ENCODE peak calls at places on chromosomes 11 and 22, in five cellular contexts. One of them, this sample, is unnamed.
A peak's percentile ranks its signal among the peaks of the same experiment; 100 is the strongest.

GRCh38 chr11:9530020-9530628 is 43.3 kb upstream of the WEE1 start:
- DNase-seq in IMR-90: no peak
- DNase-seq in HFFc6: no peak
- DNase-seq in CD8-positive, alpha-beta T cell: no peak
- DNase-seq in cardiac fibroblast: no peak
- DNase-seq in this sample: no peak

GRCh38 chr11:4063348-4063747 is 31.3 kb upstream of the RRM1 start:
- DNase-seq in IMR-90: peak; percentile 38
- DNase-seq in cardiac fibroblast: peak; percentile 22
- DNase-seq in HFFc6: peak; percentile 52
- DNase-seq in CD8-positive, alpha-beta T cell: no peak
- DNase-seq in this sample: peak; percentile 32

GRCh38 chr22:26318975-26319374 is 110.1 kb upstream of the ASPHD2 start:
- DNase-seq in HFFc6: peak; percentile 68
- DNase-seq in cardiac fibroblast: peak; percentile 21
- DNase-seq in IMR-90: no peak
- DNase-seq in CD8-positive, alpha-beta T cell: no peak
- DNase-seq in this sample: no peak

GRCh38 chr11:78801161-78801884 is 226.7 kb upstream of the NARS2 start:
- DNase-seq in IMR-90: peak; percentile 98
- DNase-seq in HFFc6: peak; percentile 95
- DNase-seq in CD8-positive, alpha-beta T cell: no peak
- DNase-seq in cardiac fibroblast: peak; percentile 96
- DNase-seq in this sample: peak; percentile 83

GRCh38 chr11:76550781-76551180 is 106.0 kb downstream of the EMSY start:
- DNase-seq in HFFc6: no peak
- DNase-seq in IMR-90: no peak
- DNase-seq in cardiac fibroblast: peak; percentile 50
- DNase-seq in CD8-positive, alpha-beta T cell: no peak
- DNase-seq in this sample: no peak

GRCh38 chr22:35868938-35869337 is 151.3 kb downstream of the APOL5 start:
- DNase-seq in IMR-90: peak; percentile 8
- DNase-seq in HFFc6: peak; percentile 4
- DNase-seq in CD8-positive, alpha-beta T cell: no peak
- DNase-seq in cardiac fibroblast: peak; percentile 26
- DNase-seq in this sample: no peak

GRCh38 chr11:44445500-44446340 is 119.7 kb upstream of the CD82 start:
- DNase-seq in CD8-positive, alpha-beta T cell: no peak
- DNase-seq in HFFc6: no peak
- DNase-seq in IMR-90: no peak
- DNase-seq in cardiac fibroblast: no peak
- DNase-seq in this sample: no peak

GRCh38 chr22:29270475-29271271 is 2.6 kb downstream of the EWSR1 start:
- DNase-seq in IMR-90: peak; percentile 58
- DNase-seq in cardiac fibroblast: peak; percentile 39
- DNase-seq in CD8-positive, alpha-beta T cell: no peak
- DNase-seq in HFFc6: peak; percentile 68
- DNase-seq in this sample: peak; percentile 72

GRCh38 chr11:107988397-107989158 is 20.1 kb upstream of the CUL5 start:
- DNase-seq in cardiac fibroblast: no peak
- DNase-seq in CD8-positive, alpha-beta T cell: no peak
- DNase-seq in IMR-90: no peak
- DNase-seq in HFFc6: no peak
- DNase-seq in this sample: no peak

GRCh38 chr11:130166457-130166784 is 6.8 kb downstream of the ST14 start:
- DNase-seq in HFFc6: peak; percentile 91
- DNase-seq in cardiac fibroblast: peak; percentile 96
- DNase-seq in CD8-positive, alpha-beta T cell: no peak
- DNase-seq in IMR-90: peak; percentile 99
- DNase-seq in this sample: peak; percentile 91

GRCh38 chr11:103940542-103940941 is 95.9 kb upstream of the DDI1 start:
- DNase-seq in HFFc6: peak; percentile 45
- DNase-seq in IMR-90: peak; percentile 65
- DNase-seq in CD8-positive, alpha-beta T cell: no peak
- DNase-seq in cardiac fibroblast: no peak
- DNase-seq in this sample: peak; percentile 41

GRCh38 chr11:65468874-65469333 is 29.9 kb upstream of the MALAT1 start:
- DNase-seq in cardiac fibroblast: peak; percentile 54
- DNase-seq in IMR-90: no peak
- DNase-seq in CD8-positive, alpha-beta T cell: no peak
- DNase-seq in HFFc6: no peak
- DNase-seq in this sample: peak; percentile 54

GRCh38 chr22:39478461-39478860 is 21.6 kb downstream of the MGAT3 start:
- DNase-seq in HFFc6: no peak
- DNase-seq in CD8-positive, alpha-beta T cell: no peak
- DNase-seq in IMR-90: peak; percentile 6
- DNase-seq in cardiac fibroblast: peak; percentile 15
- DNase-seq in this sample: no peak

GRCh38 chr11:56855217-56855616 is 106.7 kb upstream of the OR9G4 start:
- DNase-seq in HFFc6: no peak
- DNase-seq in IMR-90: no peak
- DNase-seq in CD8-positive, alpha-beta T cell: no peak
- DNase-seq in cardiac fibroblast: no peak
- DNase-seq in this sample: no peak

GRCh38 chr11:9914064-9914463 is 250.2 kb downstream of the SWAP70 start:
- DNase-seq in cardiac fibroblast: no peak
- DNase-seq in IMR-90: no peak
- DNase-seq in CD8-positive, alpha-beta T cell: no peak
- DNase-seq in HFFc6: no peak
- DNase-seq in this sample: peak; percentile 12

GRCh38 chr11:126477526-126478275 is 122.2 kb downstream of the ST3GAL4 start:
- DNase-seq in cardiac fibroblast: no peak
- DNase-seq in IMR-90: no peak
- DNase-seq in CD8-positive, alpha-beta T cell: no peak
- DNase-seq in HFFc6: no peak
- DNase-seq in this sample: no peak

GRCh38 chr11:27216268-27217149 is 146.5 kb downstream of the CCDC34 start:
- DNase-seq in HFFc6: no peak
- DNase-seq in IMR-90: peak; percentile 75
- DNase-seq in CD8-positive, alpha-beta T cell: no peak
- DNase-seq in cardiac fibroblast: peak; percentile 32
- DNase-seq in this sample: peak; percentile 65

GRCh38 chr11:28767574-28767973 is 659.4 kb downstream of the METTL15 start:
- DNase-seq in cardiac fibroblast: peak; percentile 60
- DNase-seq in IMR-90: peak; percentile 59
- DNase-seq in CD8-positive, alpha-beta T cell: no peak
- DNase-seq in HFFc6: peak; percentile 33
- DNase-seq in this sample: no peak

GRCh38 chr22:23263651-23264555 is 83.6 kb downstream of the BCR start:
- DNase-seq in IMR-90: no peak
- DNase-seq in HFFc6: peak; percentile 18
- DNase-seq in cardiac fibroblast: no peak
- DNase-seq in CD8-positive, alpha-beta T cell: peak; percentile 30
- DNase-seq in this sample: no peak

GRCh38 chr11:62925308-62925707 is 4.1 kb upstream of the CHRM1 start:
- DNase-seq in HFFc6: no peak
- DNase-seq in CD8-positive, alpha-beta T cell: no peak
- DNase-seq in IMR-90: no peak
- DNase-seq in cardiac fibroblast: no peak
- DNase-seq in this sample: no peak

GRCh38 chr11:75823415-75823814 is 8.4 kb downstream of the UVRAG start:
- DNase-seq in IMR-90: no peak
- DNase-seq in cardiac fibroblast: no peak
- DNase-seq in CD8-positive, alpha-beta T cell: no peak
- DNase-seq in HFFc6: no peak
- DNase-seq in this sample: no peak

GRCh38 chr11:7204778-7205177 is 46.9 kb upstream of the SYT9 start:
- DNase-seq in CD8-positive, alpha-beta T cell: no peak
- DNase-seq in HFFc6: no peak
- DNase-seq in IMR-90: no peak
- DNase-seq in cardiac fibroblast: peak; percentile 81
- DNase-seq in this sample: no peak

GRCh38 chr22:25970348-25970995 is 198.8 kb upstream of the SEZ6L start:
- DNase-seq in IMR-90: no peak
- DNase-seq in cardiac fibroblast: no peak
- DNase-seq in HFFc6: no peak
- DNase-seq in CD8-positive, alpha-beta T cell: no peak
- DNase-seq in this sample: no peak

GRCh38 chr11:86183694-86184093 is 60.9 kb upstream of the EED start:
- DNase-seq in IMR-90: peak; percentile 76
- DNase-seq in HFFc6: peak; percentile 30
- DNase-seq in CD8-positive, alpha-beta T cell: no peak
- DNase-seq in cardiac fibroblast: peak; percentile 69
- DNase-seq in this sample: no peak

GRCh38 chr11:116384407-116384806 is 388.4 kb downstream of the BUD13 start:
- DNase-seq in cardiac fibroblast: no peak
- DNase-seq in CD8-positive, alpha-beta T cell: no peak
- DNase-seq in IMR-90: no peak
- DNase-seq in HFFc6: no peak
- DNase-seq in this sample: no peak

DNA sequence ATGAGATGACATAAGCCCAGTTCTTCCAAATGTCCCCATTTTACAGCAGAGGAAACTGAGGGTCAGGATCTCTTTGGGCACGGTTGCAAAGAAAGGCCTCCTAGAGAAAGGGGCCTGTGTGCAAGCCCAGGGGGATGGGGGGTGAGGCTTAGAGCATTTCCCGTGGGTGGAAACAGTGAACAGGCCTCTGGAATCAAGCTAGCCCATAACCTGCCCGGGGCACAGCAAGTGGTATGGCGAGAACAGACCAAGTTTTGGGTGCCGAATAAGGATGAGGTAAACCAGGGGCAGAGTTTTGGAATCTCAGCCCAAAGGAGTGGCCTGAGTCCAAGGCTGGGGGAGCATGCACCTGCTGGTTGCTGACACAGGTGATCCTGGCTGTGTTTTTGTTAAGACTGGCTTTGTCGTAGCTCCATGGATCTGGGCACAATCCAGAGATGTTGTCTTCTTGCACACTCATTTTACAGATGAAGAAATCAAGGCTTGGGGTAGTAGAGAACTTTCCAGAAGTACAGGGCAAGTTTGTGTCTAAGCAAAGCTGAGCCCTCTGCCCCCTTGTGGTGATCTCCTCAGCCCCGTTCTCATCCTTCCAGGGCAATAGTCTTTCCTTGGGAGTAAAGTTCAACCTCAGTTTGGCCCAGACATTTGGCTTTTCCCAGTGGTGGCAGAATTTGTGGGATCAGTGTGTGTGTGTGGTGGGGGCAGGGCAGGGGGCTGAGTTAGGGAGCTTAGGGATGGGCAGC is 53.5 kb upstream of the MYEOV start:
- DNase-seq in HFFc6: peak; percentile 8
- DNase-seq in IMR-90: peak; percentile 14
- DNase-seq in cardiac fibroblast: peak; percentile 45
- DNase-seq in CD8-positive, alpha-beta T cell: no peak
- DNase-seq in this sample: peak; percentile 25
- TF ChIP-seq CTCF in HFFc6: peak; percentile 70
- TF ChIP-seq CTCF in IMR-90: peak; percentile 40
- TF ChIP-seq CTCF in cardiac fibroblast: peak; percentile 59
- TF ChIP-seq CTCF in CD8-positive, alpha-beta T cell: no peak
- TF ChIP-seq CTCF in this sample: peak; percentile 61

GRCh38 chr11:11618973-11619435 is 2.8 kb downstream of the GALNT18 start:
- DNase-seq in IMR-90: no peak
- DNase-seq in HFFc6: no peak
- DNase-seq in CD8-positive, alpha-beta T cell: no peak
- DNase-seq in cardiac fibroblast: no peak
- DNase-seq in this sample: no peak
- TF ChIP-seq CTCF in IMR-90: no peak
- TF ChIP-seq CTCF in HFFc6: peak; percentile 19
- TF ChIP-seq CTCF in CD8-positive, alpha-beta T cell: no peak
- TF ChIP-seq CTCF in cardiac fibroblast: no peak
- TF ChIP-seq CTCF in this sample: peak; percentile 6

GRCh38 chr11:110269996-110270395 is 26.4 kb downstream of the RDX start:
- DNase-seq in IMR-90: no peak
- DNase-seq in cardiac fibroblast: no peak
- DNase-seq in CD8-positive, alpha-beta T cell: no peak
- DNase-seq in HFFc6: no peak
- DNase-seq in this sample: no peak
- TF ChIP-seq CTCF in IMR-90: no peak
- TF ChIP-seq CTCF in cardiac fibroblast: no peak
- TF ChIP-seq CTCF in CD8-positive, alpha-beta T cell: no peak
- TF ChIP-seq CTCF in HFFc6: no peak
- TF ChIP-seq CTCF in this sample: no peak

DNA sequence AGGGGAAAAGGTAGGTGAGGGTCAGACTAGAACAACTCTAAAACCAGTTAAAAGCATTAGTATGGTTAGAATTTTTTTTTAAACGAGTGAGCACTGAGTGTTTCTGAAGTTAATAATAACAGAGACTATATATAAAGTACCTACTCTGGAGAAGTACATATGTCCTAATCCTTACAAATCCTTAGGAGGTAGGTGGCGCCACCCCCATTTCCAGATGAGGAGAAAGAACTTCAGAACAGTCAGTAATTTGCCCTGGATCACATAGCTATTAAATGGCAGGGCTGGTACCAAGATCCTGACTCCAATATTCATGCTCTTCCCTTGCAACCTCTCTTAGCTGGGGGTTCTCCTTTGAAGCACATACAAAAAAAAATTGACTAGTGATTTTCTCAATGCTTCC is 80.5 kb downstream of the CLPB start:
- DNase-seq in cardiac fibroblast: peak; percentile 26
- DNase-seq in HFFc6: no peak
- DNase-seq in CD8-positive, alpha-beta T cell: no peak
- DNase-seq in IMR-90: peak; percentile 22
- DNase-seq in this sample: peak; percentile 32
- TF ChIP-seq CTCF in cardiac fibroblast: peak; percentile 29
- TF ChIP-seq CTCF in HFFc6: peak; percentile 31
- TF ChIP-seq CTCF in CD8-positive, alpha-beta T cell: no peak
- TF ChIP-seq CTCF in IMR-90: peak; percentile 35
- TF ChIP-seq CTCF in this sample: peak; percentile 31